ENCODE peak calls at places on chromosomes 12 and 14, in eight cellular contexts. Q is stimulated activated CD8-positive, alpha-beta memory T cell treated with anti-CD3 and anti-CD28 coated beads, Interleukin-2, amount 100 ng/mL, for 1 hour; H is cardiac septum; G is substantia nigra; B is mesothelial cell of epicardium; R is smooth muscle cell of the brain vasculature; T is mesendoderm; I is frontal cortex. S is an unnamed sample.

GRCh38 chr12:29226621-29227020 is 77.5 kb downstream of the FAR2 start:
- DNase-seq in Q (no peak), H (no peak), G (no peak), B (no peak), R (no peak), T (no peak), I (no peak), S (no peak)

GRCh38 chr14:65495196-65495595 is 82.7 kb downstream of the FUT8 start:
- DNase-seq in Q (no peak), H (no peak), G (no peak), B (no peak), R (no peak), T (no peak), I (no peak), S (no peak)

GRCh38 chr12:72246370-72246769 is 25.8 kb upstream of the TRHDE start:
- DNase-seq in Q (no peak), H (no peak), G (no peak), B (no peak), R (no peak), T (no peak), I (no peak), S (no peak)

GRCh38 chr12:32903318-32903717 is 6.7 kb upstream of the PKP2 start:
- DNase-seq in Q (no peak), H (no peak), G (no peak), B (no peak), R (no peak), T (no peak), I (no peak), S (no peak)

GRCh38 chr14:64702493-64703392 is 1.5 kb upstream of the PLEKHG3 start:
- DNase-seq in Q (no peak), H (no peak), G (no peak), B (peak; percentile 78), R (no peak), T (peak; percentile 93), I (no peak), S (peak; percentile 94)

GRCh38 chr12:133130808-133131128 is 341 bp downstream of the ZNF10 start:
- DNase-seq in Q (no peak), H (no peak), G (no peak), B (peak; percentile 52), R (no peak), T (no peak), I (peak; percentile 4), S (no peak)

GRCh38 chr12:131067993-131068942 is 114.6 kb downstream of the ADGRD1 start:
- DNase-seq in Q (no peak), H (peak; percentile 55), G (no peak), B (no peak), R (no peak), T (no peak), I (no peak), S (peak; percentile 50)

GRCh38 chr14:93959239-93960107 is 16.9 kb downstream of the ASB2 start:
- DNase-seq in Q (peak; percentile 75), H (peak; percentile 87), G (no peak), B (peak; percentile 63), R (no peak), T (peak; percentile 92), I (no peak), S (peak; percentile 99)

GRCh38 chr14:95903616-95904107 is 27.0 kb downstream of the TUNAR start:
- DNase-seq in Q (no peak), H (no peak), G (no peak), B (no peak), R (no peak), T (no peak), I (no peak), S (no peak)

GRCh38 chr12:95415451-95415850 is 58.5 kb upstream of the METAP2 start:
- DNase-seq in Q (no peak), H (no peak), G (no peak), B (no peak), R (no peak), T (no peak), I (no peak), S (no peak)

GRCh38 chr12:51773145-51773869 is 75.2 kb downstream of the FIGNL2 start:
- DNase-seq in Q (no peak), H (no peak), G (no peak), B (no peak), R (no peak), T (no peak), I (no peak), S (no peak)

GRCh38 chr14:59213368-59214315 is 25.2 kb downstream of the DAAM1 start:
- DNase-seq in Q (no peak), H (no peak), G (no peak), B (no peak), R (peak; percentile 43), T (no peak), I (no peak), S (no peak)

GRCh38 chr12:6592087-6592486 is 15.1 kb downstream of the CHD4 start:
- DNase-seq in Q (no peak), H (no peak), G (no peak), B (no peak), R (no peak), T (no peak), I (no peak), S (no peak)

GRCh38 chr12:111330800-111331752 is 37.8 kb downstream of the PHETA1 start:
- DNase-seq in Q (no peak), H (no peak), G (no peak), B (no peak), R (no peak), T (peak; percentile 79), I (no peak), S (peak; percentile 70)

GRCh38 chr12:23169012-23170003 is 544.3 kb downstream of the ETNK1 start:
- DNase-seq in Q (no peak), H (no peak), G (no peak), B (no peak), R (no peak), T (no peak), I (no peak), S (no peak)

GRCh38 chr14:101520621-101521305 is 40.5 kb upstream of the DIO3 start:
- DNase-seq in Q (no peak), H (no peak), G (no peak), B (no peak), R (no peak), T (no peak), I (no peak), S (no peak)

GRCh38 chr14:71648725-71649124 is 283.5 kb upstream of the RGS6 start:
- DNase-seq in Q (no peak), H (no peak), G (no peak), B (no peak), R (no peak), T (no peak), I (no peak), S (no peak)

S was measured in islet precursor cell.